ENCODE peak calls at places on chromosomes 6 and 20, in seven cellular contexts. S is glutamatergic neuron; N is activated CD4-positive, alpha-beta T cell treated with anti-CD3 and anti-CD28 coated beads for 1 hour; V is T-helper 2 cell; T is sigmoid colon; U is fibroblast of pulmonary artery; B is nucleus accumbens. H is an unnamed sample.

GRCh38 chr6:7267521-7268091 is 45.4 kb downstream of the SSR1 start:
- DNase-seq in S (no peak), B (no peak), U (peak; percentile 87), T (peak; percentile 73), V (no peak), N (no peak), H (peak; percentile 71)

GRCh38 chr20:53622247-53623114 is 28.8 kb upstream of the ZNF217 start:
- DNase-seq in T (peak; percentile 52), B (no peak), U (peak; percentile 36), N (no peak), S (no peak), V (no peak), H (no peak)

GRCh38 chr6:166763606-166764472 is 136.8 kb upstream of the RPS6KA2 start:
- DNase-seq in U (no peak), B (no peak), N (no peak), T (no peak), S (no peak), V (no peak), H (no peak)

GRCh38 chr6:53447869-53448268 is 97.0 kb downstream of the GCLC start:
- DNase-seq in B (no peak), V (no peak), N (no peak), U (no peak), T (no peak), S (no peak), H (no peak)

GRCh38 chr6:167047554-167047953 is 48.4 kb downstream of the CEP43 start:
- DNase-seq in S (no peak), B (no peak), T (no peak), N (no peak), U (no peak), V (peak; percentile 56), H (no peak)

GRCh38 chr6:84027340-84028183 is 6.0 kb upstream of the MRAP2 start:
- DNase-seq in T (no peak), U (peak; percentile 49), B (no peak), N (no peak), V (no peak), S (no peak), H (peak; percentile 75)

GRCh38 chr6:12150812-12151432 is 138.8 kb downstream of the HIVEP1 start:
- DNase-seq in B (no peak), T (no peak), U (no peak), N (no peak), V (no peak), S (peak; percentile 58), H (peak; percentile 36)

GRCh38 chr6:16766836-16767745 is 5.8 kb upstream of the ATXN1 start:
- DNase-seq in T (no peak), V (no peak), B (no peak), S (no peak), U (no peak), N (no peak), H (no peak)

GRCh38 chr20:3183896-3184295 is 10.5 kb upstream of the LZTS3 start:
- DNase-seq in U (no peak), S (no peak), T (no peak), V (no peak), N (no peak), B (no peak), H (no peak)

GRCh38 chr6:157079774-157080173 is 243.5 kb downstream of the TMEM242 start:
- DNase-seq in T (no peak), N (no peak), S (no peak), U (no peak), V (no peak), B (no peak), H (no peak)

GRCh38 chr6:132259070-132259469 is 142.2 kb downstream of the MOXD1 start:
- DNase-seq in N (no peak), B (no peak), T (no peak), V (no peak), U (peak; percentile 71), S (no peak), H (no peak)

GRCh38 chr6:150560004-150560883 is 39.4 kb upstream of the PLEKHG1 start:
- DNase-seq in T (no peak), B (no peak), S (no peak), U (no peak), V (no peak), N (no peak), H (no peak)

GRCh38 chr20:21436186-21436585 is 38.9 kb upstream of the NKX2-4 start:
- DNase-seq in T (no peak), V (no peak), N (no peak), U (peak; percentile 67), S (no peak), B (no peak), H (no peak)

GRCh38 chr20:41811456-41811855 is 193.3 kb upstream of the CHD6 start:
- DNase-seq in T (no peak), U (no peak), B (no peak), N (no peak), S (no peak), V (no peak), H (no peak)

GRCh38 chr6:164106345-164106769 is 691.8 kb downstream of the QKI start:
- DNase-seq in U (peak; percentile 47), B (no peak), V (no peak), S (peak; percentile 37), T (no peak), N (no peak), H (peak; percentile 60)

GRCh38 chr20:63737690-63737939 is 1.2 kb downstream of the LIME1 start:
- DNase-seq in S (no peak), T (no peak), V (no peak), B (no peak), U (no peak), N (no peak), H (no peak)

GRCh38 chr20:47228654-47229053 is 127.8 kb downstream of the ZMYND8 start:
- DNase-seq in U (no peak), T (no peak), S (no peak), V (no peak), B (no peak), N (no peak), H (no peak)

GRCh38 chr6:14983599-14984296 is 262.1 kb upstream of the JARID2 start:
- DNase-seq in T (no peak), U (no peak), S (no peak), B (no peak), V (no peak), N (no peak), H (no peak)